ENCODE peak calls at places on chromosome 15, in five cellular contexts. Z, S, O, A and B are unnamed samples.

GRCh38 chr15:68429691-68430470 is 2.1 kb downstream of the ITGA11 start:
- DNase-seq in Z (no peak), S (no peak), O (no peak), A (no peak), B (no peak)

GRCh38 chr15:70060214-70061085 is 37.3 kb downstream of the TLE3 start:
- DNase-seq in Z (no peak), S (no peak), O (no peak), A (no peak), B (peak)

GRCh38 chr15:38438031-38438986 is 15.6 kb upstream of the FAM98B start:
- DNase-seq in Z (no peak), S (no peak), O (no peak), A (peak), B (no peak)

GRCh38 chr15:65211157-65211982 is at the start of gene CILP:
- DNase-seq in Z (no peak), S (no peak), O (peak), A (peak), B (no peak)

GRCh38 chr15:68612979-68613740 is 34.4 kb downstream of the CORO2B start:
- DNase-seq in Z (no peak), S (no peak), O (no peak), A (peak), B (no peak)

GRCh38 chr15:92097473-92098178 is 244.1 kb downstream of the SLCO3A1 start:
- DNase-seq in Z (no peak), S (no peak), O (peak), A (peak), B (no peak)

GRCh38 chr15:39778031-39778430 is 4.6 kb downstream of the FSIP1 start:
- DNase-seq in Z (no peak), S (no peak), O (no peak), A (no peak), B (no peak)

GRCh38 chr15:95557226-95558046 is 773.1 kb upstream of the NR2F2 start:
- DNase-seq in Z (no peak), S (peak), O (no peak), A (peak), B (no peak)

GRCh38 chr15:100054539-100054938 is 287.2 kb downstream of the ADAMTS17 start:
- DNase-seq in Z (no peak), S (no peak), O (no peak), A (no peak), B (no peak)

GRCh38 chr15:60962087-60962486 is 267.0 kb downstream of the RORA start:
- DNase-seq in Z (no peak), S (no peak), O (no peak), A (no peak), B (no peak)

GRCh38 chr15:90838544-90838943 is 29.8 kb upstream of the FURIN start:
- DNase-seq in Z (no peak), S (no peak), O (no peak), A (no peak), B (no peak)

GRCh38 chr15:76815421-76815820 is 89.7 kb downstream of the SCAPER start:
- DNase-seq in Z (no peak), S (no peak), O (no peak), A (no peak), B (no peak)

GRCh38 chr15:25545889-25546288 is 107.1 kb upstream of the UBE3A start:
- DNase-seq in Z (no peak), S (no peak), O (no peak), A (no peak), B (no peak)

GRCh38 chr15:88744548-88745020 is 58.7 kb upstream of the ACAN start:
- DNase-seq in Z (no peak), S (no peak), O (peak), A (peak), B (no peak)

GRCh38 chr15:63181658-63182057 is 7.7 kb upstream of the RAB8B start:
- DNase-seq in Z (no peak), S (no peak), O (no peak), A (no peak), B (no peak)

GRCh38 chr15:63172376-63173115 is 15.3 kb upstream of the RPS27L start:
- DNase-seq in Z (no peak), S (no peak), O (peak), A (no peak), B (no peak)

GRCh38 chr15:63176302-63176701 is 13.1 kb upstream of the RAB8B start:
- DNase-seq in Z (no peak), S (no peak), O (no peak), A (no peak), B (no peak)

GRCh38 chr15:63173116-63173470 is 15.8 kb upstream of the RPS27L start:
- DNase-seq in Z (no peak), S (no peak), O (no peak), A (no peak), B (no peak)

GRCh38 chr15:63178034-63178433 is 11.4 kb upstream of the RAB8B start:
- DNase-seq in Z (no peak), S (no peak), O (no peak), A (peak), B (no peak)
- TF ChIP-seq CTCF in Z (no peak), S (no peak), O (no peak), A (no peak), B (no peak)

GRCh38 chr15:33204087-33204486 is 9.6 kb upstream of the FMN1 start:
- DNase-seq in Z (no peak), S (no peak), O (no peak), A (no peak), B (no peak)

GRCh38 chr15:33197636-33198035 is 3.1 kb upstream of the FMN1 start:
- DNase-seq in Z (no peak), S (no peak), O (no peak), A (no peak), B (no peak)

GRCh38 chr15:33200444-33200843 is 5.9 kb upstream of the FMN1 start:
- DNase-seq in Z (no peak), S (peak), O (no peak), A (no peak), B (no peak)

GRCh38 chr15:33200903-33201302 is 6.4 kb upstream of the FMN1 start:
- DNase-seq in Z (no peak), S (peak), O (no peak), A (no peak), B (no peak)

DNA sequence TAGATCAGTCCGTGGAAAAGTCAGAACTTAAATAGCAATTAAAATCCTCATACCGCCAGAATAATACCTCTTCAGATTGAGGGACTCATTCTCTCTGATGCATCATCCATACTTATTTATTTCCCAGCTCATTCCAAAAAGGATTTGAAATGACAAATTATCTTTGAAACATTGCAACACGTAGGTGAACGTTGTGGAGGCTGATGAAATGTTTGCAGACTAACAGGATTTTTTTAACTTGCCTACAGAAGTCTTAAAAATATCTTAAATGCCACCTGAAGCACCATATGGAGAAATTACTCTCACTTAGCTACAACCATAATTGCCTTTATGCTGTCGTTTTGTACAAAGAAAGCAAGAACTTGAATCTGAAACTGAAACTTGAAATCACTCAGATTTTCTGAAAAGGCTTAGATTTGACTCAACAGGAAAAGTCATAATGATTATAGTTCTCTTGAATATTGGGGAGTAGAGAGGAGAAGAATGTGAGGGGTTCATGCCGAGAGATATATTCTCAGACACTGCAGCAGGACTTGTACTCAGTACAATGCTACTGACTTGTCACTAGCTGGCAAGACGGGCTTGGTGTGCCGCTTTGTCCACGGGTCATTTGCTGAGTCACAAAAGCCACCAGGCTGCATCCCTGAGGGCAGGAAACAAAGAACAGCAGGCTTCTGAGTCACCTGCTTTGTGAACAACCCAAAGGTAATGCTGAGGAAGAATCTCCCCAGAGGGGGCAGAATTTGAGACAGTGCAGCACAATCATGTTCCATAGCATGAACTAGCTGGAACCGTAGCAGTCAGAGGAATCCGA is 7.1 kb upstream of the FMN1 start:
- DNase-seq in Z (peak), S (peak), O (peak), A (no peak), B (peak)
- TF ChIP-seq CTCF in Z (no peak), S (peak), O (no peak), A (peak), B (peak)

DNA sequence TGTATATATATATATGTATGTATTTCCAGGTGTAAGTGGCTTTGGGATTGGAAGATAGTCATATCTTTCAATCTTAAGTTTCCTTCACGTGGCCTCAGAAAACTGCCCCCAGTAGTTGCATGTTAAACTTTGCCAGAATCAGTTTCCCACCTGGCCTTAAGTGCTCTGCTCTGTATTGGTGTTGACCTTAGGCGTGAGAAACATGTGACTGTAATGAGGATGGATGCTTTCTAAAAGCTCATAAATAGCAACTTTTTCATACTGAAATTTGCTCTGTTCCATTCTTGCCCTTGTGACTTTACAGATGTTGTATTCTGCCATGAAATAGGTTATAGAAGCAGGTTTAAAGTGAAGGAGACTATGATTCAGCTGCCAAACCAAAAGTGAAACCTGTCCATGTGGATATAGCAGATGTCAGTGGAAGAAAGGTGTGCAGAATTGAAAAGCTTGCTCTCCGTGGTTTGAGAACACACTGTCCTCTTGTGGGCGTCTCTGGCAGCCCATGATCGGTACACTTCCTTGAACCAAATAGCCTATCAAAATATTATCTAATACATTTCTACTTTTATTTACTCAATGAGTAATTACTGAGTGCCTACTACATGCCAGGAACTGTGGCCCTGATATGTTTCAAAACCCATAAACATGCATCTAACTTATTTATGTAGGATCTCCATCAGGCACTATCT is 15.8 kb downstream of the SCG5 start:
- DNase-seq in Z (no peak), S (no peak), O (no peak), A (no peak), B (no peak)
- TF ChIP-seq CTCF in Z (no peak), S (peak), O (no peak), A (peak), B (no peak)

GRCh38 chr15:45664451-45664850 is 29.6 kb downstream of the SQOR start:
- DNase-seq in Z (no peak), S (no peak), O (no peak), A (no peak), B (no peak)

GRCh38 chr15:45665261-45665660 is 30.4 kb downstream of the SQOR start:
- DNase-seq in Z (no peak), S (no peak), O (no peak), A (no peak), B (no peak)

GRCh38 chr15:45662375-45662774 is 27.5 kb downstream of the SQOR start:
- DNase-seq in Z (no peak), S (no peak), O (no peak), A (no peak), B (no peak)

GRCh38 chr15:45657769-45658545 is 23.1 kb downstream of the SQOR start:
- DNase-seq in Z (no peak), S (no peak), O (peak), A (no peak), B (no peak)

DNA sequence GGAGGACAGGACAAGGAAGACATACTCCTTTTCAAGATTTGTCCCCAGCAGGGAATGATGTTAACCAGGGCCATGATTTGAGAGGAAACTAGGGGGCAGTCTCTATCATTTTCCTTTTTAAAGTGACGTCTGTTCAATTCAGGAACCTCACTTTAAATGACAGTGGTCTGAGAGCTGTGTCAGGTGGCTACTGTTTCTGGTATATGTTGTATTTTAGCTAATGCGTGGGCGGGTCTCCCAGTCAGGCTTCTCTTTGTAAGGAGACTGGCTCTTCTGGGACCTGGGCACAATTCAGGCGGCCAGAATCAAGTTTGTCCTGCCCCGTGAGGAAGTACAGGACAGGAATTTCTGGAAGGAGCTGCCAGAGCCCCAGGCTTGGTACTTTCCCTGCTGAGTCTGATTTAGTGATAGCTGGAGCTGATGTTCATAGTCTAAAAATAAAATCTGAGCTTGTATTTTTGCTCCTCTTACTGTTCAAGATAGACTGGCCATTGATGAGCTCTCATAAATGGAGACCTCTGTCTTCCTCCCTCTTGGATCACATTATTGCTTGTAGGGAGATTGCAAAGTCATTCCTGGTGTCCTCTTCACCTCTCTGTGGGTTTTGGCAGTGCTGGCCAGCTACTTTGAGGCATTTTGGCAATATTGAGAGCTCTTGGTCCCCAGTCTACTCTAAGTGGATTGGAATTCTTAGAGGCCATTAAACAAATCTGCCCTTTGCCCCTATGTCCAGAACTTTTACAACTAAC is 25.6 kb downstream of the SQOR start:
- DNase-seq in Z (no peak), S (no peak), O (peak), A (peak), B (no peak)
- TF ChIP-seq CTCF in Z (no peak), S (peak), O (no peak), A (no peak), B (no peak)

GRCh38 chr15:77942611-77943211 is 134.8 kb downstream of the TBC1D2B start:
- DNase-seq in Z (no peak), S (no peak), O (no peak), A (no peak), B (no peak)
- TF ChIP-seq CTCF in Z (no peak), S (no peak), O (no peak), A (no peak), B (no peak)

GRCh38 chr15:59741274-59741906 is 52.3 kb upstream of the BNIP2 start:
- DNase-seq in Z (no peak), S (no peak), O (peak), A (peak), B (no peak)
- TF ChIP-seq CTCF in Z (no peak), S (peak), O (no peak), A (peak), B (no peak)

GRCh38 chr15:72786946-72787345 is 3.4 kb upstream of the ADPGK start:
- DNase-seq in Z (no peak), S (no peak), O (no peak), A (no peak), B (no peak)

GRCh38 chr15:72784233-72784876 is 797 bp upstream of the ADPGK start:
- DNase-seq in Z (no peak), S (peak), O (peak), A (peak), B (peak)

GRCh38 chr15:72785452-72786243 is 2.1 kb upstream of the ADPGK start:
- DNase-seq in Z (peak), S (no peak), O (no peak), A (peak), B (no peak)

GRCh38 chr15:72787521-72787920 is 4.0 kb upstream of the ADPGK start:
- DNase-seq in Z (no peak), S (no peak), O (no peak), A (no peak), B (no peak)

DNA sequence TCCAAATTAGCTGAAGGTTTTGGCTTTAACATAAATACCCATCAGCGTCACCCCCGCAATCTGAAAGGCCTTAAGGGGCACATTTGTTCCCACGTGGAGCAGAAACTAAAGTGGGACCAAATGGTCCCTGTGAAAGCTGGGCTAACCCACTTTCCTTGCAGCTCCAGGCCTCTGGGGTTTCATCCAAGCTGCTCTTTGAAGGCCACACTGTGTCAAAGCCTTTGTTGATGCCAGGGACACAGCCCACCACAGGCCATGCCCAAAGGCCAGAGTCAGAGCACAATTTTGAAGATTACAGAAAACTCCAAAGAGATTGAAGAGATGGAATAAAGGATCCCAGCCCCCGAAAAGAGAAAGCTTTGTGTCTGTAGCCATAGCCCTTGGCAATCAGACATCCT is 2.7 kb upstream of the ADPGK start:
- DNase-seq in Z (no peak), S (no peak), O (no peak), A (no peak), B (no peak)
- TF ChIP-seq CTCF in Z (no peak), S (no peak), O (no peak), A (no peak), B (no peak)

DNA sequence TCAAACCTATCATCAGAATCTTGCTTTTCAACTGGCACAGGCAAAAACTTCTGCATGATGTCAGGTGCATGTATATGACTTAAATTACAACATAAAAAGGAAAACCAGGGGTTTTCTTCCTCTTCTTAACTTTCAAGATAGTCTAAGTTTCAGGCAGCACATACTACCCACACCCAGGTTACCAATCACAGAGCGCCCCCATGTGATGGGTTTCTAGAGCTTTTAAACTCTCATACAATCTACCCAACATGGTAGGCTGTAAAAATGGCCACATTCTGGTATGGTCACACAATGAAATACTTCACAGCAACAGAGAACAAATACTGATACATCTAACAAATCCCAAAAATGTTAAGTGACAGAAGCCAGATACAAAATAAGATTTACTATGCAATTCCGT is 7.4 kb downstream of the MESD start:
- DNase-seq in Z (no peak), S (no peak), O (no peak), A (no peak), B (no peak)
- TF ChIP-seq CTCF in Z (no peak), S (no peak), O (no peak), A (no peak), B (no peak)

GRCh38 chr15:74396445-74397238 is 29.2 kb upstream of the CYP11A1 start:
- DNase-seq in Z (no peak), S (peak), O (peak), A (no peak), B (no peak)
- TF ChIP-seq CTCF in Z (no peak), S (no peak), O (no peak), A (no peak), B (no peak)

GRCh38 chr15:98144388-98144787 is 183.9 kb downstream of the ARRDC4 start:
- DNase-seq in Z (no peak), S (no peak), O (no peak), A (no peak), B (no peak)

GRCh38 chr15:98139337-98139736 is 178.8 kb downstream of the ARRDC4 start:
- DNase-seq in Z (no peak), S (no peak), O (no peak), A (no peak), B (no peak)

GRCh38 chr15:98143116-98143515 is 182.6 kb downstream of the ARRDC4 start:
- DNase-seq in Z (no peak), S (no peak), O (no peak), A (no peak), B (no peak)

GRCh38 chr15:98146031-98146430 is 185.5 kb downstream of the ARRDC4 start:
- DNase-seq in Z (no peak), S (no peak), O (no peak), A (no peak), B (no peak)

GRCh38 chr15:98142584-98142983 is 182.1 kb downstream of the ARRDC4 start:
- DNase-seq in Z (no peak), S (no peak), O (no peak), A (no peak), B (no peak)
- TF ChIP-seq CTCF in Z (no peak), S (no peak), O (no peak), A (no peak), B (no peak)